ENCODE peak calls at places on chromosomes 6 and 20, in ten cellular contexts. D is right lobe of liver, Q is GM23338, B is heart right ventricle, R is HepG2, P is cardiac fibroblast, H is lower lobe of right lung, S is testis, E is MM.1S, Z is DND-41. A is an unnamed sample.

GRCh38 chr6:169869301-169869700 is 117.9 kb downstream of the ERMARD start:
- DNase-seq in D (no peak), Q (no peak), B (no peak), R (no peak), P (no peak), H (no peak), S (peak), E (no peak), Z (no peak), A (no peak)

GRCh38 chr20:3135507-3136070 is 24.1 kb downstream of the FASTKD5 start:
- DNase-seq in D (no peak), Q (no peak), B (no peak), R (no peak), P (peak), H (no peak), S (no peak), E (no peak), Z (no peak), A (no peak)

GRCh38 chr6:134774244-134774643 is 175.7 kb downstream of the ALDH8A1 start:
- DNase-seq in D (no peak), Q (no peak), B (no peak), R (no peak), P (peak), H (no peak), S (no peak), E (no peak), Z (no peak), A (peak)

GRCh38 chr6:122389704-122390103 is 9.7 kb upstream of the HSF2 start:
- DNase-seq in D (no peak), Q (no peak), B (no peak), R (peak), P (peak), H (no peak), S (no peak), E (no peak), Z (no peak), A (no peak)

GRCh38 chr6:92231220-92231701 is 1188.1 kb downstream of the EPHA7 start:
- DNase-seq in D (no peak), Q (no peak), B (no peak), R (no peak), P (no peak), H (no peak), S (no peak), E (peak), Z (no peak), A (no peak)

GRCh38 chr20:37108676-37109075 is 12.9 kb upstream of the RBL1 start:
- DNase-seq in D (no peak), Q (no peak), B (no peak), R (no peak), P (peak), H (no peak), S (no peak), E (no peak), Z (no peak), A (peak)

GRCh38 chr6:125598422-125598821 is 151.0 kb upstream of the HEY2 start:
- DNase-seq in D (peak), Q (no peak), B (peak), R (no peak), P (peak), H (peak), S (no peak), E (no peak), Z (no peak), A (peak)

GRCh38 chr20:47921306-47922279 is 136.3 kb upstream of the SULF2 start:
- DNase-seq in D (no peak), Q (no peak), B (no peak), R (no peak), P (no peak), H (no peak), S (no peak), E (no peak), Z (no peak), A (no peak)

GRCh38 chr20:2150660-2151059 is 49.0 kb downstream of the STK35 start:
- DNase-seq in D (no peak), Q (no peak), B (no peak), R (no peak), P (no peak), H (no peak), S (no peak), E (no peak), Z (no peak), A (no peak)

GRCh38 chr6:35893246-35893645 is 27.7 kb downstream of the SRPK1 start:
- DNase-seq in D (no peak), Q (no peak), B (no peak), R (no peak), P (no peak), H (no peak), S (no peak), E (no peak), Z (no peak), A (no peak)

GRCh38 chr6:116190550-116190949 is 63.3 kb downstream of the TSPYL4 start:
- DNase-seq in D (no peak), Q (no peak), B (no peak), R (no peak), P (peak), H (no peak), S (no peak), E (no peak), Z (no peak), A (no peak)

GRCh38 chr6:37103169-37104039 is 66.5 kb upstream of the PIM1 start:
- DNase-seq in D (peak), Q (peak), B (peak), R (peak), P (no peak), H (peak), S (no peak), E (peak), Z (peak), A (peak)

GRCh38 chr6:137496909-137497721 is 2.9 kb upstream of the OLIG3 start:
- DNase-seq in D (no peak), Q (peak), B (no peak), R (no peak), P (no peak), H (no peak), S (no peak), E (no peak), Z (no peak), A (no peak)

GRCh38 chr20:33647603-33648395 is 14.3 kb upstream of the C20orf144 start:
- DNase-seq in D (no peak), Q (no peak), B (no peak), R (no peak), P (peak), H (no peak), S (no peak), E (peak), Z (no peak), A (peak)

GRCh38 chr6:157276134-157276532 is 47.2 kb downstream of the TMEM242 start:
- DNase-seq in D (no peak), Q (no peak), B (no peak), R (peak), P (no peak), H (no peak), S (no peak), E (no peak), Z (no peak), A (no peak)

GRCh38 chr6:35633579-35634089 is 55.1 kb downstream of the FKBP5 start:
- DNase-seq in D (no peak), Q (no peak), B (no peak), R (no peak), P (no peak), H (no peak), S (no peak), E (no peak), Z (no peak), A (no peak)

GRCh38 chr20:13868331-13868730 is 83.5 kb downstream of the NDUFAF5 start:
- DNase-seq in D (no peak), Q (no peak), B (no peak), R (no peak), P (peak), H (no peak), S (no peak), E (no peak), Z (no peak), A (peak)

GRCh38 chr6:75283907-75284284 is 696 bp downstream of the TMEM30A start:
- DNase-seq in D (no peak), Q (no peak), B (no peak), R (no peak), P (no peak), H (no peak), S (peak), E (no peak), Z (peak), A (no peak)

GRCh38 chr6:13296536-13296997 is 31.8 kb downstream of the TBC1D7 start:
- DNase-seq in D (no peak), Q (peak), B (no peak), R (no peak), P (no peak), H (no peak), S (no peak), E (no peak), Z (no peak), A (no peak)

GRCh38 chr6:41636803-41637178 is 1.5 kb upstream of the MDFI start:
- DNase-seq in D (peak), Q (peak), B (no peak), R (no peak), P (no peak), H (peak), S (no peak), E (no peak), Z (no peak), A (no peak)

GRCh38 chr6:53233309-53233708 is 84.7 kb upstream of the GCM1 start:
- DNase-seq in D (no peak), Q (no peak), B (no peak), R (no peak), P (no peak), H (no peak), S (no peak), E (no peak), Z (no peak), A (no peak)

GRCh38 chr6:31493875-31494694 is 3.9 kb upstream of the MICB start:
- DNase-seq in D (peak), Q (peak), B (peak), R (peak), P (peak), H (peak), S (peak), E (peak), Z (peak), A (peak)

GRCh38 chr6:71228461-71229041 is 60.1 kb upstream of the OGFRL1 start:
- DNase-seq in D (no peak), Q (no peak), B (no peak), R (no peak), P (peak), H (no peak), S (no peak), E (no peak), Z (no peak), A (no peak)

GRCh38 chr6:40744835-40745234 is 157.7 kb upstream of the LRFN2 start:
- DNase-seq in D (no peak), Q (no peak), B (no peak), R (no peak), P (no peak), H (no peak), S (no peak), E (no peak), Z (no peak), A (no peak)

GRCh38 chr6:52929321-52930164 is 20.0 kb upstream of the GSTA3 start:
- DNase-seq in D (peak), Q (no peak), B (no peak), R (peak), P (peak), H (no peak), S (peak), E (peak), Z (no peak), A (peak)

GRCh38 chr6:99119109-99120031 is 171.6 kb upstream of the FBXL4 start:
- DNase-seq in D (no peak), Q (peak), B (no peak), R (peak), P (peak), H (no peak), S (peak), E (peak), Z (peak), A (peak)

GRCh38 chr6:37396571-37397185 is 36.3 kb upstream of the CMTR1 start:
- DNase-seq in D (no peak), Q (no peak), B (no peak), R (no peak), P (peak), H (no peak), S (peak), E (no peak), Z (no peak), A (no peak)

GRCh38 chr6:63458480-63459115 is 113.7 kb upstream of the LOC128125822 start:
- DNase-seq in D (no peak), Q (no peak), B (no peak), R (peak), P (no peak), H (no peak), S (no peak), E (peak), Z (no peak), A (no peak)

DNA sequence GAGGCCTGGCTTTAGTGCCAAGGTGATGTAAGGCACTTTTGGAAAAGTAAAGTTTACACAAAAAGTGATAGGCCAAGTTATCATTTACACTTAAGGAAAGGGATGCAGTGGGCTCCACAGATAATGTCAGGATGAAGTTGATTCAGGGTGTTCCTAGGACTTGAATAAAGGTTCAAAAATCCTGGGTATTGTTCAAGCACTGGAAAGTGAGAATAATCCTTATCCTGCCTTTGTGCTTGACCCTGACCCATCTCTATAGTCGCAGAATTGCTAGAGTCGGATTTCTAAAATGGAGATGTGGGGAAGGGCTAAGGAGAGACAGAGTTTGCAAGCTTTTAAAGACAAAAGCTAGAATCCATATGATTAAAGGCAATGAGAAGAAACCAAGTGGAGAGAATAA is 115.6 kb downstream of the TIAM2 start:
- DNase-seq in D (no peak), Q (no peak), B (no peak), R (no peak), P (no peak), H (no peak), S (no peak), E (no peak), Z (no peak), A (no peak)
- TF ChIP-seq CTCF in D (no peak), Q (no peak), B (no peak), R (no peak), P (no peak), H (no peak), S (no peak), E (no peak), Z (no peak), A (no peak)

DNA sequence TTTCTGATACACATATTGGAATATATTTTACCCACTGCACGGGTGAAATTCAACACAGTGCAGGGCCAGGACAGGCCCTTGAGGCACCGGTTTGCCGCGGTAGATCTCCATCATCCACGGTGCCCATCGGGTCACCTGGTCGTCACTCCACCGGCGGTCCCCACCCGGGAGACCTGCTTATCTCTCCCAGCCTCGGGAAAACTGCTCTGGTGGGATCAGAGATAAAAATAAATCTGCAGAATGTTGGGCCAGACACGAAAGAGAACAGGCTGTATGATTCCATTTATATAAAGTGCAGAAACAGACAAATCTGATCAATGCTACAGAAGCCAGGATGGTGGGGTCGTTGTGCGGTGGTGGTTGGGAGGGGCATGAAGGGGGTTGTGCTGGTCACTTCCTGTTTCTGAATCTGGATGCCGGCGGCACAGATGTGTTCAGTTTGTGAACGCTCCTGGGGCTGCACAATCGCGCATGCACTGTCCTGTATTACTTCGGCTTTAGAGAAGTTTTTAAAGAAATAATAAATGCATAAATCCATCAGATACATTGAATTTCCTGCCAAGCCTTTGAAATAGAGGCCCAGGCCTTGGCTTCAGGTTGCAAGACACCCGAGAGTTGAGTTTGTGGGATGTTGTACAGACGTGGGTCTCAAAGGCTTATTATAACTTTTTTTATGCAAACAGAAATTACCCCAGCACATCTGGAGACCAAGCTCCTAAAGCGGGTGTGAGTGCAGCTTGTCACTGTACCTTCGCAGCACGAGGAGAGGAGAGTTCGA is 54.3 kb downstream of the ANKRD60 start:
- DNase-seq in D (no peak), Q (no peak), B (peak), R (no peak), P (peak), H (peak), S (no peak), E (no peak), Z (peak), A (peak)
- H3K4me3 ChIP-seq in D (no peak), Q (no peak), B (peak), R (no peak), P (no peak), H (peak), S (no peak), E (no peak), Z (no peak), A (peak)

GRCh38 chr6:151447237-151447636 is 4.7 kb downstream of the RMND1 start:
- DNase-seq in D (no peak), Q (no peak), B (no peak), R (no peak), P (no peak), H (no peak), S (no peak), E (no peak), Z (no peak), A (no peak)
- TF ChIP-seq CTCF in D (no peak), Q (no peak), B (no peak), R (no peak), P (no peak), H (no peak), S (no peak), E (no peak), Z (no peak), A (no peak)

GRCh38 chr6:79073888-79074287 is 4.2 kb downstream of the PHIP start:
- DNase-seq in D (no peak), Q (peak), B (no peak), R (no peak), P (no peak), H (no peak), S (no peak), E (no peak), Z (no peak), A (no peak)
- H3K4me3 ChIP-seq in D (no peak), Q (peak), B (no peak), R (no peak), P (no peak), H (no peak), S (no peak), E (no peak), Z (peak), A (no peak)

GRCh38 chr20:60851826-60852704 is 400.0 kb upstream of the CDH4 start:
- DNase-seq in D (no peak), Q (peak), B (no peak), R (peak), P (no peak), H (no peak), S (peak), E (peak), Z (peak), A (no peak)
- TF ChIP-seq CTCF in D (no peak), Q (peak), B (peak), R (peak), P (peak), H (peak), S (peak), E (peak), Z (peak), A (peak)

GRCh38 chr20:46102940-46103339 is 13.2 kb upstream of the NCOA5 start:
- DNase-seq in D (no peak), Q (no peak), B (no peak), R (no peak), P (no peak), H (no peak), S (no peak), E (no peak), Z (no peak), A (no peak)

GRCh38 chr20:46101957-46102356 is 12.2 kb upstream of the NCOA5 start:
- DNase-seq in D (no peak), Q (no peak), B (no peak), R (no peak), P (no peak), H (no peak), S (no peak), E (no peak), Z (no peak), A (no peak)

GRCh38 chr20:46108435-46108841 is 9.7 kb upstream of the CD40 start:
- DNase-seq in D (no peak), Q (no peak), B (no peak), R (no peak), P (no peak), H (no peak), S (no peak), E (peak), Z (no peak), A (no peak)

GRCh38 chr20:46099491-46100287 is 9.9 kb upstream of the NCOA5 start:
- DNase-seq in D (peak), Q (peak), B (no peak), R (no peak), P (no peak), H (no peak), S (peak), E (peak), Z (no peak), A (peak)

GRCh38 chr20:46104262-46104661 is 13.9 kb upstream of the CD40 start:
- DNase-seq in D (no peak), Q (no peak), B (no peak), R (no peak), P (no peak), H (no peak), S (no peak), E (no peak), Z (no peak), A (no peak)
- H3K4me3 ChIP-seq in D (no peak), Q (no peak), B (no peak), R (no peak), P (no peak), H (no peak), S (no peak), E (no peak), Z (no peak), A (no peak)

DNA sequence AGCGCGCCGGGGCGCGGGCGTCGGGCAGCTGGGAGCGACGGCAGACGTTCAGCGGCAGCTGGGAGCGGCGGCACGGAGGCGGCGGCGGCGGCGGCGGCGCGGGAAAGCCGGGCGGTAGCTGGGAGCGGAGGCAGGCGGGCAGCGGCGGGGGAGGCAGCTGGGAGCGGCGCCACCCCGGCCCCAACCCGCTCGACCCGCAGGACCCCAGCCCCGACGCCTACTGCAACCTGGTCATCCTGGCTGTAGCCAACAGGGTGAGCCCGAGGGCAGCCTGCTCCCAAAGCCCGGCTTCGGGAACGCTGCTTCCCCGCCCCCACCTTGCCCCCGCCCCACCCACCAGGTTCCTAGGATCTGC is 8.9 kb downstream of the CCM2L start:
- DNase-seq in D (no peak), Q (peak), B (no peak), R (no peak), P (no peak), H (peak), S (no peak), E (no peak), Z (no peak), A (no peak)
- TF ChIP-seq CTCF in D (no peak), Q (peak), B (no peak), R (peak), P (no peak), H (no peak), S (no peak), E (no peak), Z (no peak), A (no peak)